ENCODE peak calls at places on chromosomes 3 and 15, in five cellular contexts. J is foreskin melanocyte, X is GDM1, H is AG20443, C is activated T-cell treated with anti-CD3 and anti-CD28 coated beads for 1 hour. U is an unnamed sample.

GRCh38 chr3:188244395-188244861 is 90.5 kb downstream of the LPP start:
- DNase-seq in X (no peak), H (peak; percentile 60), J (peak; percentile 81), C (no peak), U (peak; percentile 81)

GRCh38 chr3:110413291-110413690 is 658.3 kb upstream of the NECTIN3 start:
- DNase-seq in X (no peak), C (no peak), H (no peak), J (no peak), U (no peak)

GRCh38 chr15:69035205-69035917 is 20.9 kb downstream of the NOX5 start:
- DNase-seq in X (no peak), J (no peak), C (no peak), H (no peak), U (no peak)

GRCh38 chr15:48536681-48537091 is 108.8 kb downstream of the FBN1 start:
- DNase-seq in H (peak; percentile 25), J (no peak), C (no peak), X (no peak), U (peak; percentile 71)

GRCh38 chr15:70095387-70096214 is 2.1 kb downstream of the TLE3 start:
- DNase-seq in X (peak; percentile 13), J (no peak), C (peak; percentile 36), H (no peak), U (no peak)

GRCh38 chr15:92163641-92164040 is 230.0 kb upstream of the ST8SIA2 start:
- DNase-seq in C (no peak), J (no peak), H (peak; percentile 17), X (no peak), U (peak; percentile 23)

GRCh38 chr3:195238626-195239118 is 32.3 kb downstream of the XXYLT1 start:
- DNase-seq in X (no peak), H (peak; percentile 47), C (no peak), J (no peak), U (peak; percentile 71)

GRCh38 chr15:74791667-74792066 is 9.8 kb downstream of the CSK start:
- DNase-seq in H (no peak), C (no peak), X (no peak), J (no peak), U (no peak)

GRCh38 chr15:85899927-85900326 is 105.2 kb upstream of the KLHL25 start:
- DNase-seq in X (no peak), C (no peak), H (no peak), J (no peak), U (no peak)

U was measured in AG10803.